ENCODE peak calls at places on chromosome 16, in four cellular contexts. One of them, this sample, is unnamed.

GRCh38 chr16:49055824-49056545 is 225.7 kb downstream of the CBLN1 start:
- DNase-seq in A549: no peak
- DNase-seq in IMR-90: no peak
- DNase-seq in CD8-positive, alpha-beta T cell: no peak
- DNase-seq in this sample: no peak

GRCh38 chr16:82046941-82047340 is 11.9 kb downstream of the HSD17B2 start:
- DNase-seq in A549: no peak
- DNase-seq in IMR-90: no peak
- DNase-seq in CD8-positive, alpha-beta T cell: no peak
- DNase-seq in this sample: no peak

GRCh38 chr16:62543516-62543915 is 507.3 kb upstream of the CDH8 start:
- DNase-seq in A549: no peak
- DNase-seq in IMR-90: no peak
- DNase-seq in CD8-positive, alpha-beta T cell: no peak
- DNase-seq in this sample: no peak

GRCh38 chr16:86509759-86510464 is 415 bp upstream of the FOXF1 start:
- DNase-seq in A549: no peak
- DNase-seq in IMR-90: peak
- DNase-seq in CD8-positive, alpha-beta T cell: no peak
- DNase-seq in this sample: peak

GRCh38 chr16:88063201-88063773 is 112.1 kb downstream of the BANP start:
- DNase-seq in A549: no peak
- DNase-seq in IMR-90: peak
- DNase-seq in CD8-positive, alpha-beta T cell: no peak
- DNase-seq in this sample: peak

GRCh38 chr16:66028505-66029216 is 337.8 kb upstream of the CDH5 start:
- DNase-seq in A549: no peak
- DNase-seq in IMR-90: peak
- DNase-seq in CD8-positive, alpha-beta T cell: no peak
- DNase-seq in this sample: peak

GRCh38 chr16:70793851-70794502 is 7.0 kb downstream of the VAC14 start:
- DNase-seq in A549: no peak
- DNase-seq in IMR-90: no peak
- DNase-seq in CD8-positive, alpha-beta T cell: no peak
- DNase-seq in this sample: no peak

GRCh38 chr16:75854117-75854516 is 127.8 kb upstream of the CPHXL start:
- DNase-seq in A549: no peak
- DNase-seq in IMR-90: no peak
- DNase-seq in CD8-positive, alpha-beta T cell: no peak
- DNase-seq in this sample: no peak

GRCh38 chr16:6643083-6643686 is 689.5 kb upstream of the RBFOX1 start:
- DNase-seq in A549: peak
- DNase-seq in IMR-90: peak
- DNase-seq in CD8-positive, alpha-beta T cell: peak
- DNase-seq in this sample: peak

GRCh38 chr16:49158029-49158642 is 123.5 kb downstream of the CBLN1 start:
- DNase-seq in A549: peak
- DNase-seq in IMR-90: peak
- DNase-seq in CD8-positive, alpha-beta T cell: no peak
- DNase-seq in this sample: peak

GRCh38 chr16:5336898-5337297 is 239.3 kb upstream of the EEF2KMT start:
- DNase-seq in A549: no peak
- DNase-seq in IMR-90: no peak
- DNase-seq in CD8-positive, alpha-beta T cell: no peak
- DNase-seq in this sample: no peak

GRCh38 chr16:81585785-81586184 is 141.2 kb downstream of the CMIP start:
- DNase-seq in A549: peak
- DNase-seq in IMR-90: no peak
- DNase-seq in CD8-positive, alpha-beta T cell: no peak
- DNase-seq in this sample: peak

GRCh38 chr16:84761448-84762368 is 58.1 kb upstream of the CRISPLD2 start:
- DNase-seq in A549: no peak
- DNase-seq in IMR-90: peak
- DNase-seq in CD8-positive, alpha-beta T cell: no peak
- DNase-seq in this sample: no peak

GRCh38 chr16:22278418-22278817 is 18.8 kb upstream of the POLR3E start:
- DNase-seq in A549: no peak
- DNase-seq in IMR-90: no peak
- DNase-seq in CD8-positive, alpha-beta T cell: no peak
- DNase-seq in this sample: no peak

GRCh38 chr16:51940183-51940582 is 606.8 kb downstream of the TOX3 start:
- DNase-seq in A549: no peak
- DNase-seq in IMR-90: no peak
- DNase-seq in CD8-positive, alpha-beta T cell: no peak
- DNase-seq in this sample: no peak

GRCh38 chr16:11323551-11324336 is 21.5 kb upstream of the RMI2 start:
- DNase-seq in A549: no peak
- DNase-seq in IMR-90: no peak
- DNase-seq in CD8-positive, alpha-beta T cell: no peak
- DNase-seq in this sample: no peak

GRCh38 chr16:12356622-12357365 is 380.3 kb downstream of the SNX29 start:
- DNase-seq in A549: no peak
- DNase-seq in IMR-90: no peak
- DNase-seq in CD8-positive, alpha-beta T cell: no peak
- DNase-seq in this sample: no peak

GRCh38 chr16:51538707-51539604 is 387.9 kb upstream of the SALL1 start:
- DNase-seq in A549: peak
- DNase-seq in IMR-90: peak
- DNase-seq in CD8-positive, alpha-beta T cell: no peak
- DNase-seq in this sample: peak

GRCh38 chr16:49701867-49702494 is 153.9 kb downstream of the ZNF423 start:
- DNase-seq in A549: no peak
- DNase-seq in IMR-90: no peak
- DNase-seq in CD8-positive, alpha-beta T cell: no peak
- DNase-seq in this sample: no peak

GRCh38 chr16:22189473-22190168 is 16.5 kb upstream of the EEF2K start:
- DNase-seq in A549: no peak
- DNase-seq in IMR-90: peak
- DNase-seq in CD8-positive, alpha-beta T cell: peak
- DNase-seq in this sample: peak

GRCh38 chr16:80580109-80580832 is 39.5 kb downstream of the DYNLRB2 start:
- DNase-seq in A549: peak
- DNase-seq in IMR-90: peak
- DNase-seq in CD8-positive, alpha-beta T cell: peak
- DNase-seq in this sample: peak

GRCh38 chr16:54325616-54326265 is 39.2 kb upstream of the IRX3 start:
- DNase-seq in A549: no peak
- DNase-seq in IMR-90: no peak
- DNase-seq in CD8-positive, alpha-beta T cell: no peak
- DNase-seq in this sample: no peak

GRCh38 chr16:28846080-28846932 is at the start of gene TUFM:
- DNase-seq in A549: peak
- DNase-seq in IMR-90: peak
- DNase-seq in CD8-positive, alpha-beta T cell: peak
- DNase-seq in this sample: peak

GRCh38 chr16:46607529-46607928 is 13.7 kb downstream of the SHCBP1 start:
- DNase-seq in A549: peak
- DNase-seq in IMR-90: peak
- DNase-seq in CD8-positive, alpha-beta T cell: no peak
- DNase-seq in this sample: peak

GRCh38 chr16:17420821-17421220 is 49.9 kb downstream of the XYLT1 start:
- DNase-seq in A549: no peak
- DNase-seq in IMR-90: peak
- DNase-seq in CD8-positive, alpha-beta T cell: no peak
- DNase-seq in this sample: no peak

GRCh38 chr16:59021751-59022150 is 287.6 kb upstream of the GOT2 start:
- DNase-seq in A549: peak
- DNase-seq in IMR-90: peak
- DNase-seq in CD8-positive, alpha-beta T cell: no peak
- DNase-seq in this sample: no peak

GRCh38 chr16:72637306-72637705 is 410.6 kb downstream of the ZFHX3 start:
- DNase-seq in A549: peak
- DNase-seq in IMR-90: peak
- DNase-seq in CD8-positive, alpha-beta T cell: no peak
- DNase-seq in this sample: peak

GRCh38 chr16:11639925-11640899 is 28.0 kb upstream of the SNN start:
- DNase-seq in A549: peak
- DNase-seq in IMR-90: peak
- DNase-seq in CD8-positive, alpha-beta T cell: no peak
- DNase-seq in this sample: peak

GRCh38 chr16:9713151-9713550 is 469.1 kb downstream of the GRIN2A start:
- DNase-seq in A549: no peak
- DNase-seq in IMR-90: no peak
- DNase-seq in CD8-positive, alpha-beta T cell: no peak
- DNase-seq in this sample: no peak

GRCh38 chr16:85936761-85937343 is 37.9 kb downstream of the IRF8 start:
- DNase-seq in A549: no peak
- DNase-seq in IMR-90: no peak
- DNase-seq in CD8-positive, alpha-beta T cell: no peak
- DNase-seq in this sample: no peak

GRCh38 chr16:81945665-81946064 is 65.6 kb downstream of the SDR42E1 start:
- DNase-seq in A549: no peak
- DNase-seq in IMR-90: peak
- DNase-seq in CD8-positive, alpha-beta T cell: no peak
- DNase-seq in this sample: no peak

GRCh38 chr16:84928679-84929420 is 82.5 kb downstream of the ZDHHC7 start:
- DNase-seq in A549: no peak
- DNase-seq in IMR-90: peak
- DNase-seq in CD8-positive, alpha-beta T cell: no peak
- DNase-seq in this sample: peak

GRCh38 chr16:49811630-49812334 is 44.1 kb downstream of the ZNF423 start:
- DNase-seq in A549: no peak
- DNase-seq in IMR-90: no peak
- DNase-seq in CD8-positive, alpha-beta T cell: no peak
- DNase-seq in this sample: peak

GRCh38 chr16:54171855-54172537 is 114.6 kb downstream of the IRX3 start:
- DNase-seq in A549: no peak
- DNase-seq in IMR-90: peak
- DNase-seq in CD8-positive, alpha-beta T cell: no peak
- DNase-seq in this sample: peak

GRCh38 chr16:2720063-2720455 is at the start of gene PRSS27:
- DNase-seq in A549: no peak
- DNase-seq in IMR-90: no peak
- DNase-seq in CD8-positive, alpha-beta T cell: no peak
- DNase-seq in this sample: no peak

DNA sequence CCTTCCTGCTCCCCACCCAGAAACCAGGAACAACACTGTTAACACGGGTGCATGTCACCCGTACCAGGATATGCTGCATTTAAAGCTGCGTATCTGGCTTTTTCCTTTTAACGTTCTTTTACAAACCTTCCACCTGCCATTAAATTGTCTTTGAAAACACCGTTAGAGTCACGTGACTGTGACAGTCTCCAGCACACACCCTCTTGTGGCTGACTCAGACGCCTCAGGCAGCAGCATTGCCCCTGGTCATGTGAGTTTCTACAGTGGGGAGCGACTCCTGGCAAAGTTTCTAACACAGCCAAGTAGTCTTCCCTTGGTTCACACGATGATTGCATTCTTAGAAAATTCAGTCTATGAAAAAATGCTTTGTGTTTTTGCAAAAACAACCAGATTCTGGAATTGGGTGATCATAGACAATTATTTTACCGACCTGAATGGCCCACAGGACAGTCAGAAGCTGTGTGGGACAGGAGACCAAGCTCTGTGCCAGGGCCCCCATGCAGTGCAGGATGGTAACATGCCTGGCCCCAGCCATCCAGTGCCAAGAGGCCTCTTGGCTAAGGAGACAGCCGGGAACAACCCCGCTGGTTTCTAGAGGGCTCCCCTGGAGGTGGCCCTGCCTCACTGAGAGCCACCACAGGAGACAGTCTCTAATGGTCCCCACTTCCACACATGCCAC is 199.1 kb downstream of the KATNIP start:
- DNase-seq in A549: peak
- DNase-seq in IMR-90: peak
- DNase-seq in CD8-positive, alpha-beta T cell: peak
- DNase-seq in this sample: peak
- TF ChIP-seq CTCF in A549: no peak
- TF ChIP-seq CTCF in IMR-90: peak
- TF ChIP-seq CTCF in CD8-positive, alpha-beta T cell: no peak
- TF ChIP-seq CTCF in this sample: peak

GRCh38 chr16:74450967-74451760 is 29.9 kb upstream of the CLEC18B start:
- DNase-seq in A549: no peak
- DNase-seq in IMR-90: no peak
- DNase-seq in CD8-positive, alpha-beta T cell: no peak
- DNase-seq in this sample: no peak

GRCh38 chr16:74450236-74450635 is 29.0 kb upstream of the CLEC18B start:
- DNase-seq in A549: no peak
- DNase-seq in IMR-90: no peak
- DNase-seq in CD8-positive, alpha-beta T cell: no peak
- DNase-seq in this sample: peak

GRCh38 chr16:74447578-74447977 is 26.3 kb upstream of the CLEC18B start:
- DNase-seq in A549: no peak
- DNase-seq in IMR-90: no peak
- DNase-seq in CD8-positive, alpha-beta T cell: no peak
- DNase-seq in this sample: no peak

GRCh38 chr16:74448990-74449389 is 27.7 kb upstream of the CLEC18B start:
- DNase-seq in A549: peak
- DNase-seq in IMR-90: peak
- DNase-seq in CD8-positive, alpha-beta T cell: no peak
- DNase-seq in this sample: peak

DNA sequence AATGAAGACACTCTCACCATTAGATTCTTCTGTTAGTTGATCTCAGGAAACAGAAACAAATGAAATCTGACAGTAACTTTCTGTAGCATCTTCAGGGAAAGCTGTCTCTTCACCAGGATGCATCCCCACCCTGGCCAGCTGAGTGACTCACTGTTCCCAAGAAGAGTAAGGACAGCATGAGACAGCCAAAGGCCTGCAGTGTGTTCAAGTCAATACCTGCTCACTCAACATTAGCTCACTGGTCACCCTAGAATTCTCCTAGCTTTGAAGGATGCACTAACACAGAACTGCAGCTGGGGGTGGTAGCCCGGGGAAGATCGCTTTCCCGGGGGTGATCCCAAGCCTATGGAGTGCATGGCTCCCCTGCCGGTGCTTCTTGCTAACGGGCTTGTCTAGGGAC is 28.2 kb upstream of the CLEC18B start:
- DNase-seq in A549: peak
- DNase-seq in IMR-90: peak
- DNase-seq in CD8-positive, alpha-beta T cell: no peak
- DNase-seq in this sample: peak
- H3K4me3 ChIP-seq in A549: no peak
- H3K4me3 ChIP-seq in IMR-90: no peak
- H3K4me3 ChIP-seq in CD8-positive, alpha-beta T cell: no peak
- H3K4me3 ChIP-seq in this sample: no peak

GRCh38 chr16:30657866-30658730 is at the start of gene FBRS:
- DNase-seq in A549: peak
- DNase-seq in IMR-90: peak
- DNase-seq in CD8-positive, alpha-beta T cell: peak
- DNase-seq in this sample: peak

GRCh38 chr16:30659507-30660423 is 1.5 kb downstream of the FBRS start:
- DNase-seq in A549: no peak
- DNase-seq in IMR-90: no peak
- DNase-seq in CD8-positive, alpha-beta T cell: peak
- DNase-seq in this sample: peak

GRCh38 chr16:30656974-30657865 is 1.0 kb upstream of the FBRS start:
- DNase-seq in A549: no peak
- DNase-seq in IMR-90: no peak
- DNase-seq in CD8-positive, alpha-beta T cell: no peak
- DNase-seq in this sample: no peak

GRCh38 chr16:30660424-30661251 is 2.4 kb downstream of the FBRS start:
- DNase-seq in A549: no peak
- DNase-seq in IMR-90: peak
- DNase-seq in CD8-positive, alpha-beta T cell: peak
- DNase-seq in this sample: peak

GRCh38 chr16:30658731-30659506 is 688 bp downstream of the FBRS start:
- DNase-seq in A549: peak
- DNase-seq in IMR-90: peak
- DNase-seq in CD8-positive, alpha-beta T cell: no peak
- DNase-seq in this sample: peak
- TF ChIP-seq CTCF in A549: peak
- TF ChIP-seq CTCF in IMR-90: peak
- TF ChIP-seq CTCF in CD8-positive, alpha-beta T cell: peak
- TF ChIP-seq CTCF in this sample: no peak

GRCh38 chr16:67531247-67531646 is 2.6 kb downstream of the RIPOR1 start:
- DNase-seq in A549: no peak
- DNase-seq in IMR-90: no peak
- DNase-seq in CD8-positive, alpha-beta T cell: no peak
- DNase-seq in this sample: no peak
- H3K4me3 ChIP-seq in A549: no peak
- H3K4me3 ChIP-seq in IMR-90: no peak
- H3K4me3 ChIP-seq in CD8-positive, alpha-beta T cell: no peak
- H3K4me3 ChIP-seq in this sample: no peak